ENCODE peak calls at places on chromosomes 6 and 20, in seven cellular contexts. N, K, I, T, S, X and G are unnamed samples.

GRCh38 chr6:145836170-145836569 is 21.6 kb upstream of the FBXO30 start:
- DNase-seq in N (peak; percentile 48), S (peak; percentile 67), K (peak; percentile 46), T (no peak), I (no peak), X (no peak), G (no peak)

GRCh38 chr6:31585531-31585930 is 546 bp upstream of the LST1 start:
- DNase-seq in K (no peak), N (peak; percentile 31), S (no peak), I (no peak), X (peak; percentile 26), T (no peak), G (no peak)

GRCh38 chr20:1242530-1242929 is 16.7 kb downstream of the RAD21L1 start:
- DNase-seq in S (peak; percentile 64), I (no peak), K (peak; percentile 76), T (no peak), X (no peak), N (peak; percentile 86), G (peak; percentile 14)

GRCh38 chr6:139439278-139439813 is 64.9 kb upstream of the CITED2 start:
- DNase-seq in S (no peak), N (peak; percentile 19), I (no peak), T (no peak), X (no peak), K (no peak), G (no peak)

GRCh38 chr6:109478222-109478805 is 4.7 kb downstream of the ZBTB24 start:
- DNase-seq in T (no peak), K (no peak), N (no peak), X (no peak), S (no peak), I (no peak), G (peak; percentile 44)

GRCh38 chr20:48319943-48320584 is 507.7 kb downstream of the PREX1 start:
- DNase-seq in K (peak; percentile 19), X (no peak), N (no peak), S (no peak), T (no peak), I (no peak), G (no peak)

GRCh38 chr6:44779130-44779826 is 391.8 kb downstream of the CDC5L start:
- DNase-seq in X (no peak), I (no peak), T (no peak), K (no peak), S (no peak), N (no peak), G (no peak)

GRCh38 chr6:114310053-114310452 is 32.8 kb downstream of the HS3ST5 start:
- DNase-seq in K (no peak), I (no peak), S (no peak), N (no peak), X (no peak), T (no peak), G (no peak)

GRCh38 chr6:53492860-53493634 is 51.9 kb downstream of the GCLC start:
- DNase-seq in N (peak; percentile 84), K (peak; percentile 81), I (no peak), S (peak; percentile 72), X (peak; percentile 34), T (no peak), G (peak; percentile 38)

GRCh38 chr20:35473684-35474083 is 18.3 kb downstream of the CEP250 start:
- DNase-seq in N (no peak), S (no peak), T (no peak), I (no peak), X (no peak), K (no peak), G (no peak)

GRCh38 chr20:35476288-35476687 is 20.9 kb downstream of the CEP250 start:
- DNase-seq in T (no peak), S (no peak), K (no peak), N (no peak), X (no peak), I (no peak), G (no peak)

GRCh38 chr20:35474504-35474903 is 19.1 kb downstream of the CEP250 start:
- DNase-seq in N (no peak), S (no peak), T (no peak), K (no peak), X (no peak), I (no peak), G (no peak)

GRCh38 chr20:35479798-35480197 is 24.4 kb downstream of the CEP250 start:
- DNase-seq in K (no peak), I (no peak), S (no peak), X (no peak), N (no peak), T (no peak), G (no peak)

GRCh38 chr20:35478804-35479472 is 23.5 kb downstream of the CEP250 start:
- DNase-seq in S (peak; percentile 13), K (no peak), I (no peak), N (no peak), X (no peak), T (peak; percentile 17), G (no peak)
- TF ChIP-seq CTCF in S (no peak), K (peak; percentile 17), I (no peak), N (peak; percentile 45), X (no peak), T (no peak), G (no peak)

DNA sequence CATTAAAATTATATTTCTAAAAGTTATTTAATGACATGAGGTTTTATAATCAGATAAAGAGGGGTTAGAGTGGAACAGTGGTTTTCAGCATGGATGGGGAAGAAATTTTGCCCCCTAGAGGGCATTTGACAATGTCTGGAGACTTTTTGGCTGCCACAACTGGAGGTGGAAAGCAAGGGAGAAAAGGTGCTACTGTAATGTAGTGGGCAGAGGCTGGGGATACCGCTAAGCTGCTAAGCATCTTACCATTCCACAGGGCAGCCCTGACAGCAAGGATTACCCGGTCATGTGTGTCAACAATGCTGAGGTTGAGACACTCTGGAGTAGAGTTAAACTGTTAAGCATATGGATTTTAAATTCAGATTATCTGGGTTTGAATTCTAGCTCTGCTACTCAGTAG is 52.9 kb upstream of the FABP7 start:
- DNase-seq in T (no peak), K (peak; percentile 27), X (no peak), N (peak; percentile 47), I (no peak), S (peak; percentile 20), G (no peak)
- TF ChIP-seq CTCF in T (peak; percentile 29), K (peak; percentile 66), X (peak; percentile 67), N (peak; percentile 65), I (peak; percentile 26), S (peak; percentile 60), G (peak; percentile 56)

GRCh38 chr6:12899080-12899815 is 182.7 kb downstream of the PHACTR1 start:
- DNase-seq in S (no peak), X (no peak), T (no peak), I (no peak), K (no peak), N (no peak), G (no peak)
- TF ChIP-seq CTCF in S (peak; percentile 7), X (no peak), T (peak; percentile 6), I (no peak), K (no peak), N (no peak), G (no peak)

DNA sequence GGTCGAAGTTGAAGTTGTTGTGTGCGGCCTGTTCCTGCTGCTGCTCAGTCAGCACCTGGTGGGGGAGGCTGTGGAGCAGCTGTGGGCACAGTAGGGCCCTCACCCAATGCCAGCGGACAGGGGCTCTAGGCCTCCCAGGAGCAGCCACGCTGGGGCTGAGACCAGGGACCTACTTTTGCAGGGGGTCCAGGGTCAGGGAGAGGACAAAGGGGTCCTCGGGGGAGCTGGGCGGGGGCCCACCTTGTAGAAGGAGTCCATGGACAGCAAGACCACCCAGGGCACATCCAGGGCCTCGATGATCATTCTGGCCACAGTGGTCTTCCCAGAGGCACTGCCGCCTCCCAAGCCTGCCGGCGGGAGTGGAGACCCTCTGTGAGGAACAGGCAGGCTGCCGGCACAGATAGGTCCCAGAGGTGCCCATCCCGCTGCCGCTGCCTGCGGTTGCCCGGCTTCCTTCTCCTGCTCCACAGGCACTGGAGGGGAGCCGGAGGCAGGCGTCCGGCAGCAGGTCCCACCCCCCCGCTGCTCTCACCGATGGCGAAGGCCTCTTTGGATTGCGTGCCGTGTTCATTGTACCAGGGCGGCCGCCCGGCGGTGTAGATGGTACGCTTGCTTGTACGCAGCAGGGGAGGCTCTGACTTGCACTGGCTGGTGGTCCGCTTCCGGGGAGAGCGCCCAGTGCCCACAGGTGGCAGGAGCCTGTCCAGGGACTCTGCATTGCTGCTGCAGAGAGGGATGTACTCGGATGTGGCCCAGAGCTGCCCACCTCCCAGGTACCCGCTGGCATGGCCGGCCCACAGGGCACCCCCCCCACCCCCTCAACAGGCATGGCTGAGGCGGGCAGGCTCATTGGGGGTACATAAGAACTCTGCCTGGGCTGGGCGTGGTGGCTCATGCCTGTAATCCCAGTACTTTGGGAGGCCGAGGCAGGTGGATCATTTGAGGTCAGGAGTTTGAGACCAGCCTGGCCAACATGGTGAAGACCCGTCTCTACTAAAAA is 10.0 kb downstream of the UCKL1 start:
- DNase-seq in N (no peak), T (peak; percentile 18), I (peak; percentile 26), S (no peak), K (no peak), X (no peak), G (no peak)
- TF ChIP-seq CTCF in N (no peak), T (no peak), I (no peak), S (no peak), K (no peak), X (no peak), G (no peak)

DNA sequence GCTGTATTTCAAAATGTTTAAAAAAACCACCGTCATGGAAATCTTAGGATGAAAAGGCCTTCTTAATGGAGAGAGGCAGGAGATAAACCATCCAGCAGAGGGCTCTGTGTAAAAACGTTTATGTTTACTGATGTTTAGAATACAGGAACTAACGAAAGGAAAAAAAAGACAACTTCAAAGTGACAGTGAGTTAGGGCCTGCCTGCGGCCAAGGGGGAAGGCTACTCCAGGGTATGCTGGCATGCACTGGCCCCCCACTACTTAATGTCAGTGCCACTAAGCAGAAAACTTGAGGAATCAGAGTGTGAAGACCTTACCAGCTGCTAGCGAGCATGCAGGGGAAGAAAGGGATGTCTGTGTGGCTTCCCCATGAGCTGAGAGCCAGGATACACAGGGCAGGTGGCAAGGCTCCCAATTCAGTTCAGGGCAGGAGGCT is 47.7 kb downstream of the AKAP7 start:
- DNase-seq in I (no peak), S (peak; percentile 66), K (peak; percentile 45), N (peak; percentile 38), X (no peak), T (no peak), G (no peak)
- TF ChIP-seq CTCF in I (peak; percentile 43), S (peak; percentile 63), K (peak; percentile 67), N (peak; percentile 61), X (peak; percentile 33), T (no peak), G (peak; percentile 60)

DNA sequence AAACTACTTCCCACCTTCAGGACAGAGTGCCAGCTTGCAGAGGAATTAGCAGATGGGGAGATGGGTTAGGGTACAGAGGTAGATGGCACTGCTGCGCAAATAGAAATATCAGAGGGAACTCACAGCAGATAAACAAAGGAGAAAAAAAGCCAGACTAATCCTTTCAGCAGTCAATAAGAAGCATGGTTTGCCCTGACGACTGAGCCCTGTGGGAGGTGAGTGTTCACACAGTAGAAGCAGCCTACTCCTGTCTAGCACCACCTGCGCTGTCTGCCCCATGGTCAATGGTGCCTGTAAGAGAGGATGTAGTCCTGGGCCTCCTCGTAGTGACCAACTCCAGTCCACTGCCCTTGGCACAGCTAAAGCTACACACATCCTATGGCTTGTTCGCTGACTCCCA is 174.1 kb downstream of the IBTK start:
- DNase-seq in T (no peak), X (no peak), S (no peak), N (no peak), K (no peak), I (no peak), G (no peak)
- TF ChIP-seq CTCF in T (no peak), X (no peak), S (no peak), N (no peak), K (no peak), I (no peak), G (no peak)